ENCODE peak calls at places on chromosome 17, in five cellular contexts. O is heart left ventricle, Z is choroid plexus epithelial cell, R is foreskin fibroblast, Y is fibroblast of lung. B is an unnamed sample.

GRCh38 chr17:4956493-4957061 is 5.7 kb downstream of the ENO3 start:
- DNase-seq in O (no peak), Z (no peak), R (no peak), Y (no peak), B (no peak)

GRCh38 chr17:41530062-41531048 is 2.2 kb upstream of the KRT19 start:
- DNase-seq in O (no peak), Z (peak), R (peak), Y (peak), B (peak)

GRCh38 chr17:6244796-6245195 is 174.6 kb downstream of the WSCD1 start:
- DNase-seq in O (no peak), Z (no peak), R (no peak), Y (no peak), B (no peak)

GRCh38 chr17:63698886-63699637 is 863 bp downstream of the LIMD2 start:
- DNase-seq in O (peak), Z (peak), R (peak), Y (peak), B (no peak)

GRCh38 chr17:49361902-49362722 is at the start of gene ZNF652:
- DNase-seq in O (peak), Z (peak), R (peak), Y (peak), B (peak)

GRCh38 chr17:4068918-4069317 is 73.9 kb downstream of the ZZEF1 start:
- DNase-seq in O (no peak), Z (peak), R (no peak), Y (no peak), B (no peak)

GRCh38 chr17:75720656-75721462 is at the start of gene ITGB4:
- DNase-seq in O (no peak), Z (no peak), R (peak), Y (peak), B (no peak)

GRCh38 chr17:82875418-82875856 is 35.6 kb upstream of the ZNF750 start:
- DNase-seq in O (peak), Z (no peak), R (no peak), Y (no peak), B (no peak)

GRCh38 chr17:81967533-81968395 is 6.8 kb upstream of the NOTUM start:
- DNase-seq in O (peak), Z (peak), R (peak), Y (peak), B (no peak)

GRCh38 chr17:40224707-40225092 is 5.6 kb downstream of the WIPF2 start:
- DNase-seq in O (no peak), Z (peak), R (peak), Y (peak), B (no peak)

GRCh38 chr17:82297804-82298537 is 19.4 kb downstream of the CD7 start:
- DNase-seq in O (peak), Z (peak), R (peak), Y (peak), B (peak)

GRCh38 chr17:74935585-74936469 is at the start of gene OTOP3:
- DNase-seq in O (no peak), Z (no peak), R (no peak), Y (no peak), B (no peak)

GRCh38 chr17:78179372-78179771 is 7.5 kb downstream of the TK1 start:
- DNase-seq in O (no peak), Z (peak), R (peak), Y (peak), B (peak)

GRCh38 chr17:82346342-82347300 is 12.4 kb upstream of the TEX19 start:
- DNase-seq in O (no peak), Z (no peak), R (no peak), Y (no peak), B (no peak)

GRCh38 chr17:7915611-7916382 is at the start of gene RNF227:
- DNase-seq in O (peak), Z (peak), R (peak), Y (peak), B (peak)

GRCh38 chr17:57874434-57875108 is 24.7 kb upstream of the MRPS23 start:
- DNase-seq in O (peak), Z (peak), R (peak), Y (peak), B (peak)

GRCh38 chr17:80254396-80255241 is 6.0 kb upstream of the RNF213 start:
- DNase-seq in O (no peak), Z (peak), R (peak), Y (peak), B (peak)

GRCh38 chr17:82627827-82628226 is 20.4 kb downstream of the WDR45B start:
- DNase-seq in O (no peak), Z (no peak), R (no peak), Y (no peak), B (no peak)

GRCh38 chr17:83203073-83203471 is 123.7 kb downstream of the METRNL start:
- DNase-seq in O (peak), Z (peak), R (peak), Y (peak), B (peak)

GRCh38 chr17:1716076-1716911 is 6.1 kb upstream of the TLCD2 start:
- DNase-seq in O (peak), Z (peak), R (peak), Y (peak), B (peak)

GRCh38 chr17:1714980-1715802 is 5.0 kb upstream of the TLCD2 start:
- DNase-seq in O (peak), Z (peak), R (peak), Y (peak), B (peak)

GRCh38 chr17:1718362-1719165 is 5.9 kb upstream of the WDR81 start:
- DNase-seq in O (peak), Z (no peak), R (no peak), Y (no peak), B (no peak)

GRCh38 chr17:1715803-1716075 is 5.6 kb upstream of the TLCD2 start:
- DNase-seq in O (no peak), Z (no peak), R (no peak), Y (no peak), B (no peak)

DNA sequence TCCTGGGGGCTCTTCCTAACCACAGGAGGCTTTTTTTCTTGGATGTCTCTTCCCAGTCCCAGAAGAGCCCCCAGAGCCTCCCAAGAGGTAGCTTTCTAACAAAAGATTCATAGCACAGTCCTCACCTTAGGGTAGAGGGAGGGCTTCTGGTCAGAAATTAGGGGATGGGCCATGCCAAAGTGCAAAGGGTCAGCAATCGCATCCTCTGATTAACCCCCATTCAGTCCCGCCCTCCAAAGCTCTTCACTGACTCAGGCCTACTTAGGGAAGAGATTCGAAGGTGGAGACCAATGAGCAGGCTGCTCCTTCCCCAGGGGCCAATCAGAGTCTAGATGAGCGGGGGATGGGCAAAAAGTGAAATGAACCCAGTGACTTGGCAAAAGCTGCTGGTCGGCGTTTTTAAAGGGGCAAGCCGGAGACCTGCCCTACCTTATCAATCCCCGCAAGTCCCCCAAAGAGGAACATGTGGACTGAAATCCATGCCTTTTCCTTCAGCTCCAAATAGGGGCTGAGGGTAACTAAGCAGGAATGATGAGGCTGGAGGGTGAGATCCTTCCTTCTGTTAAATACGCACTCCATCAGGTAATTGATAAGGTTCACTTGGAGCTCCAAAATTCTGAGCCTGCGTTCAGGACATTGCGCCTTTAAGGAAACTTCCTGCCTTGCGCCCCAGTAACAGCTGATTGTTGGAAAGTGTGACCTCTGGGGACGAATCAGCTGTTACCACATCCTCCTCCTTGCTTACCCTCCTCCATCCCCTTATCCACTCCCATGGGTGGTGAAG is 6.9 kb upstream of the TLCD2 start:
- DNase-seq in O (peak), Z (peak), R (peak), Y (peak), B (peak)
- H3K4me3 ChIP-seq in O (peak), Z (peak), R (peak), Y (peak), B (peak)

GRCh38 chr17:37743875-37744632 is 805 bp downstream of the HNF1B start:
- DNase-seq in O (no peak), Z (no peak), R (no peak), Y (no peak), B (no peak)

GRCh38 chr17:37743612-37743874 is 1.3 kb downstream of the HNF1B start:
- DNase-seq in O (no peak), Z (no peak), R (no peak), Y (no peak), B (no peak)

GRCh38 chr17:37745801-37746426 is 1.1 kb upstream of the HNF1B start:
- DNase-seq in O (no peak), Z (no peak), R (no peak), Y (no peak), B (no peak)

GRCh38 chr17:37744961-37745800 is at the start of gene HNF1B:
- DNase-seq in O (no peak), Z (no peak), R (no peak), Y (no peak), B (no peak)

GRCh38 chr17:37744633-37744927 is 279 bp downstream of the HNF1B start:
- DNase-seq in O (no peak), Z (no peak), R (no peak), Y (no peak), B (no peak)
- H3K4me3 ChIP-seq in O (no peak), Z (no peak), R (no peak), Y (no peak), B (no peak)

GRCh38 chr17:42850964-42851363 is at the start of gene AOC3:
- DNase-seq in O (peak), Z (no peak), R (no peak), Y (no peak), B (no peak)
- H3K4me3 ChIP-seq in O (peak), Z (no peak), R (no peak), Y (no peak), B (no peak)

DNA sequence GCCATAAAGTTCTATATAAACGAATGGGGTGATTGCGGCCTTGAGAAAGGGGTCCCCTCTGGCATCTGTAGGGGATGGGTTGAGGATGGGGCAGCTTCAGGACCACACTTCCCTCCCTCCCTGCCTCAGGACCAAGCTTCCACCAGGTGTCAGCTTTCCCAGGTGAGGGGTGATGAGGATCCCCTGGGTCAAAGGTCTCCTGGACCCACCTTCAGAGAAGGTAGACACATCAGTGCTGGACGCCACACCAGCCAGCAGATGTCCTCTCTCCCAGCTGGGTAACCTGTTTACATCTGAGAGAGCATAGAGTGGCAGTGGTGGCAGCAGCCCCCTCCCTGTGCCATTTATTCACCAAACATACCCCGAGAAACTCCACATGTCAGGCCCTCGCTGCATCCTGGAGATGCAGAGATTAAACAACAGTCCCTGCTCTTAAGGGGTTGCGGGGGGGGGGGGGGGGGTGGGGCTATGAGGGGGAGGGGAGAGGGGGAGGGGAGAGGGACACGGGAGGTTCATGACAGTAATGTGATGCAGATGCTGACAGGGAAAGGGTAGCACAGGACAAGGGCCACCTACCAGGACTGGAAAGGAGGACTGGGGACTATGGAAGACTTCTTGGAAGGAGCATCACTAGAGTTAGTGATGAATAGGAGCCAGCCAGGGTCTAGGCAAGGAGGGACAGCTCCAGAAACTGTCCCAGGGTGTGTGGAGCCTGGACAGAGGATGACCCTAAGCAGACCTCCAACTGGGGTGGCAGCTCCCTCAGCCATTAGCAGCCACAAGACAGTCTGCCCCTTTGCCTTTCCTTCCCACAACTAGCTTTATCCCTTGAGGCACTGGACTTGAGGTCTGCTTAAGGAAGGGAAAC is 5.0 kb downstream of the PROCA1 start:
- DNase-seq in O (no peak), Z (no peak), R (no peak), Y (no peak), B (no peak)
- H3K4me3 ChIP-seq in O (no peak), Z (no peak), R (no peak), Y (no peak), B (no peak)